ENCODE peak calls at places on chromosome 21, in seven cellular contexts. X, S, W, R, M, H and F are unnamed samples.

GRCh38 chr21:37145635-37146111 is 72.6 kb downstream of the TTC3 start:
- DNase-seq in X (no peak), S (peak; percentile 78), W (peak; percentile 38), R (no peak), M (peak; percentile 59), H (no peak), F (no peak)

GRCh38 chr21:31235671-31236450 is 108.2 kb downstream of the TIAM1 start:
- DNase-seq in X (no peak), S (peak; percentile 71), W (peak; percentile 49), R (no peak), M (peak; percentile 34), H (peak; percentile 39), F (no peak)

GRCh38 chr21:17391811-17392340 is 121.0 kb upstream of the CXADR start:
- DNase-seq in X (no peak), S (no peak), W (no peak), R (no peak), M (no peak), H (no peak), F (no peak)

GRCh38 chr21:23861908-23862504 is 1745.3 kb downstream of the MRPL39 start:
- DNase-seq in X (no peak), S (no peak), W (no peak), R (no peak), M (no peak), H (no peak), F (no peak)

GRCh38 chr21:42220138-42220701 is 1.3 kb downstream of the ABCG1 start:
- DNase-seq in X (peak; percentile 57), S (peak; percentile 63), W (peak; percentile 58), R (peak; percentile 46), M (peak; percentile 90), H (peak; percentile 83), F (no peak)

GRCh38 chr21:41250519-41250918 is 66.1 kb upstream of the FAM3B start:
- DNase-seq in X (no peak), S (peak; percentile 77), W (peak; percentile 81), R (no peak), M (peak; percentile 37), H (no peak), F (no peak)

GRCh38 chr21:24163539-24163938 is 1443.7 kb downstream of the MRPL39 start:
- DNase-seq in X (no peak), S (no peak), W (no peak), R (no peak), M (no peak), H (no peak), F (no peak)

GRCh38 chr21:25688284-25689035 is 46.2 kb downstream of the ATP5PF start:
- DNase-seq in X (no peak), S (peak; percentile 3), W (peak; percentile 20), R (no peak), M (no peak), H (no peak), F (no peak)

GRCh38 chr21:20010691-20011200 is 987.5 kb upstream of the NCAM2 start:
- DNase-seq in X (no peak), S (no peak), W (no peak), R (no peak), M (no peak), H (no peak), F (no peak)

GRCh38 chr21:36999131-36999898 is 7.2 kb upstream of the RIPPLY3 start:
- DNase-seq in X (no peak), S (no peak), W (no peak), R (no peak), M (no peak), H (no peak), F (no peak)

GRCh38 chr21:21003701-21004100 is 5.5 kb downstream of the NCAM2 start:
- DNase-seq in X (no peak), S (peak; percentile 23), W (peak; percentile 57), R (no peak), M (peak; percentile 59), H (no peak), F (no peak)

GRCh38 chr21:37032293-37032692 is 25.8 kb downstream of the RIPPLY3 start:
- DNase-seq in X (no peak), S (no peak), W (no peak), R (no peak), M (no peak), H (no peak), F (no peak)

GRCh38 chr21:25997788-25998611 is 172.6 kb downstream of the APP start:
- DNase-seq in X (peak; percentile 12), S (no peak), W (no peak), R (no peak), M (peak; percentile 16), H (no peak), F (no peak)

GRCh38 chr21:36661511-36662309 is 37.2 kb upstream of the SIM2 start:
- DNase-seq in X (no peak), S (peak; percentile 19), W (peak; percentile 47), R (no peak), M (peak; percentile 55), H (peak; percentile 39), F (no peak)

DNA sequence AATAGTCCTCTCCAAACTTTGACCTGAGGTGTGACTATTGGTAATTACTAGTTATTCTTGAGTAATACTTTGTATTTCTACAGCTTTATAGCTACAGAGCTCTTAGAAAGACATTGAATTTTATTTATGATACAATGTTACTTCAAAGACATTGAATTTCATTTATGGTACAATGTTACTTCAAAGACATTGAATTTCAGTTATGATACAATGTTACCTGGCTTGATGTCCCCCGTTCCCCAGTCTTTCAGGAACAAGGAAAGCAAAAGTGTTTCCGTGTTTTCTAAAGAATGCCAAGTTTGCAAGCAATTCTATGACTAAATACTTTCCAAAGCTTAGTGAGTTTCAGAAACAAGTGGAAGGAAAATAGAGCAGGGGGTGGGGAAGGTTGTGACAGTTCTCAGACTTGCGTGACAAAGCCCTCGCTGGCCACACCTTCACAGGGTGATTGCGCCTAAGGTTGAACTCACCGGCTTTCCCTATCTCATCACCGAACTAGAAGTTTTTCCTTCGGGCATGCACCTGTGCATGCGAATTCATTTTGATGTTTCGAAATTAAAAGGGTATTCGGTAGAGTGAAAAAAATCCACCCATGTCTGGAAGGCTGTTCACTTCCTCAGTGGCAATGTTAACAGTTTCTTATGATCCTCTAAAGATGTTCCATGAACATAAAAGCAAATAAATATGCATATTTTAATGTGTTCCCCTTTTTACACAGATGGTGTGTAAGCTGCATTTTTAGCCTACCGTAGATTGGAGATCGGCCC is 909 bp upstream of the PAXBP1 start:
- DNase-seq in X (no peak), S (peak; percentile 53), W (peak; percentile 72), R (no peak), M (peak; percentile 46), H (no peak), F (no peak)
- H3K4me3 ChIP-seq in X (peak overlapping the region; percentile 89), S (peak overlapping the region; percentile 92), W (peak overlapping the region; percentile 80), R (peak overlapping the region; percentile 80), M (peak overlapping the region; percentile 50), H (peak overlapping the region; percentile 87), F (peak overlapping the region; percentile 93)

GRCh38 chr21:44684077-44684476 is 2.1 kb upstream of the KRTAP12-1 start:
- DNase-seq in X (no peak), S (no peak), W (no peak), R (no peak), M (no peak), H (no peak), F (no peak)

GRCh38 chr21:44686843-44687561 is 5.0 kb upstream of the KRTAP12-1 start:
- DNase-seq in X (no peak), S (no peak), W (no peak), R (no peak), M (no peak), H (no peak), F (no peak)

GRCh38 chr21:44684483-44684882 is 2.5 kb upstream of the KRTAP12-1 start:
- DNase-seq in X (no peak), S (no peak), W (no peak), R (no peak), M (no peak), H (no peak), F (no peak)

GRCh38 chr21:44686000-44686781 is 4.2 kb upstream of the KRTAP12-1 start:
- DNase-seq in X (no peak), S (no peak), W (no peak), R (no peak), M (no peak), H (no peak), F (no peak)

GRCh38 chr21:44687671-44688070 is 5.7 kb upstream of the KRTAP12-1 start:
- DNase-seq in X (no peak), S (no peak), W (no peak), R (no peak), M (no peak), H (no peak), F (no peak)
- H3K4me3 ChIP-seq in X (no peak overlapping the region), S (no peak overlapping the region), W (no peak overlapping the region), R (no peak overlapping the region), M (no peak overlapping the region), H (no peak overlapping the region), F (no peak overlapping the region)

GRCh38 chr21:38807481-38807880 is 1.8 kb downstream of the ETS2 start:
- DNase-seq in X (no peak), S (no peak), W (peak; percentile 28), R (no peak), M (no peak), H (no peak), F (no peak)
- H3K4me3 ChIP-seq in X (peak overlapping the region; percentile 71), S (peak overlapping the region; percentile 93), W (peak overlapping the region; percentile 82), R (peak overlapping the region; percentile 98), M (peak overlapping the region; percentile 90), H (peak overlapping the region; percentile 86), F (peak overlapping the region; percentile 91)

GRCh38 chr21:27300770-27301169 is 333.9 kb upstream of the ADAMTS5 start:
- DNase-seq in X (no peak), S (peak; percentile 45), W (peak; percentile 78), R (no peak), M (peak; percentile 33), H (no peak), F (peak; percentile 48)

GRCh38 chr21:27306821-27307746 is 340.2 kb upstream of the ADAMTS5 start:
- DNase-seq in X (no peak), S (no peak), W (peak; percentile 20), R (no peak), M (no peak), H (no peak), F (no peak)

GRCh38 chr21:27298465-27298864 is 331.6 kb upstream of the ADAMTS5 start:
- DNase-seq in X (no peak), S (no peak), W (no peak), R (no peak), M (no peak), H (no peak), F (no peak)

DNA sequence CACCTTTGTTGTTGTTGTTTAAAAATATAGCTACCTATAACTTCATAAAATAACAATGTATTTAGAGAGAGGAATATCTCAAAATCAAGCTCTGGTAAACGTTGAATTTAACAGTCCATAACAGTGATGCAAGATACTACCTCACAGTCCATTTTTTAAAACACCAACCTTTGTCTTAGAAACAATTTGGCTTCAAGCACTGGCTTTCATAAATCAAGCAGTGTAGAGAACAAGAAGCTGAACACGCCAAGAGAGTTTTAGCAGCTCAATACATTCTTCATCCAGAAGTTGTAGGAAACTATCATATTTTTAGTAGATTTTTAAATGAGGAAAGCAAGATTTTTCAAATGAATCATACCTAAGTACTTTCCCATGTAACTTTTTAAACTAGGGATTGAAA is 334.3 kb upstream of the ADAMTS5 start:
- DNase-seq in X (no peak), S (peak; percentile 5), W (peak; percentile 67), R (no peak), M (no peak), H (no peak), F (peak; percentile 64)
- H3K4me3 ChIP-seq in X (no peak overlapping the region), S (no peak overlapping the region), W (no peak overlapping the region), R (no peak overlapping the region), M (no peak overlapping the region), H (no peak overlapping the region), F (no peak overlapping the region)

GRCh38 chr21:45550552-45551210 is 8.4 kb upstream of the SLC19A1 start:
- DNase-seq in X (no peak), S (no peak), W (no peak), R (no peak), M (no peak), H (no peak), F (no peak)
- H3K4me3 ChIP-seq in X (no peak overlapping the region), S (no peak overlapping the region), W (no peak overlapping the region), R (no peak overlapping the region), M (no peak overlapping the region), H (no peak overlapping the region), F (no peak overlapping the region)